ENCODE peak calls at places on chromosome 18, in seven cellular contexts. G is HCT116, K is SK-N-SH, W is H1, C is HepG2, R is K562, Q is GM12878. O is an unnamed sample.
A peak's percentile ranks its signal among the peaks of the same experiment; 100 is the strongest.

GRCh38 chr18:67916142-67916541 is 399.6 kb upstream of the DSEL start:
- DNase-seq in C (no peak), G (no peak), R (no peak), W (no peak), Q (no peak), K (no peak), O (no peak)

GRCh38 chr18:46337206-46337710 is 233.1 kb downstream of the HAUS1 start:
- DNase-seq in K (peak; percentile 54), Q (no peak), W (no peak), C (no peak), R (no peak), G (no peak), O (no peak)

GRCh38 chr18:46481847-46482245 is 175.2 kb downstream of the LOXHD1 start:
- DNase-seq in C (no peak), K (no peak), G (no peak), Q (no peak), W (no peak), R (no peak), O (no peak)

GRCh38 chr18:12038082-12038660 is 55.5 kb upstream of the ANKRD62 start:
- DNase-seq in Q (no peak), R (no peak), C (no peak), G (no peak), K (peak; percentile 43), W (peak; percentile 74), O (no peak)

GRCh38 chr18:13374468-13375301 is 156.1 kb downstream of the LDLRAD4 start:
- DNase-seq in G (no peak), W (no peak), Q (no peak), K (peak; percentile 74), C (no peak), R (no peak), O (no peak)

GRCh38 chr18:79416022-79416676 is 20.4 kb downstream of the NFATC1 start:
- DNase-seq in K (no peak), Q (no peak), R (no peak), W (no peak), G (no peak), C (no peak), O (no peak)

GRCh38 chr18:43780782-43781340 is 503.6 kb upstream of the SYT4 start:
- DNase-seq in G (no peak), C (no peak), W (no peak), Q (no peak), R (no peak), K (no peak), O (no peak)

GRCh38 chr18:70490008-70490933 is 201.4 kb downstream of the SOCS6 start:
- DNase-seq in K (peak; percentile 47), W (no peak), R (peak; percentile 35), C (peak; percentile 32), G (peak; percentile 48), Q (no peak), O (peak; percentile 62)

GRCh38 chr18:47809420-47809819 is 121.0 kb downstream of the SMAD2 start:
- DNase-seq in K (no peak), R (no peak), W (no peak), Q (no peak), C (no peak), G (no peak), O (no peak)

GRCh38 chr18:77165489-77166415 is 33.2 kb upstream of the MBP start:
- DNase-seq in G (no peak), R (no peak), C (no peak), K (no peak), W (no peak), Q (no peak), O (no peak)

GRCh38 chr18:55334875-55335274 is 253.1 kb downstream of the TCF4 start:
- DNase-seq in W (no peak), K (no peak), G (no peak), C (no peak), Q (no peak), R (no peak), O (peak; percentile 4)

GRCh38 chr18:26301681-26302080 is 75.4 kb downstream of the TAF4B start:
- DNase-seq in W (no peak), C (no peak), K (no peak), R (no peak), Q (no peak), G (no peak), O (no peak)

GRCh38 chr18:36490907-36491306 is 193.4 kb downstream of the FHOD3 start:
- DNase-seq in R (no peak), Q (no peak), W (no peak), G (no peak), K (no peak), C (no peak), O (no peak)

GRCh38 chr18:14189858-14190257 is 57.6 kb upstream of the ZNF519 start:
- DNase-seq in K (no peak), G (peak; percentile 70), Q (no peak), C (peak; percentile 90), R (no peak), W (no peak), O (no peak)

GRCh38 chr18:55047546-55047945 is 88.3 kb upstream of the CCDC68 start:
- DNase-seq in Q (no peak), R (no peak), G (no peak), C (no peak), W (no peak), K (no peak), O (no peak)

GRCh38 chr18:74264303-74265020 is 27.3 kb downstream of the CYB5A start:
- DNase-seq in Q (peak; percentile 47), K (no peak), W (no peak), R (no peak), G (no peak), C (no peak), O (no peak)

GRCh38 chr18:6566338-6566911 is 151.7 kb upstream of the L3MBTL4 start:
- DNase-seq in G (no peak), K (no peak), C (no peak), Q (no peak), W (no peak), R (no peak), O (no peak)

GRCh38 chr18:50970006-50970405 is 2.2 kb downstream of the ELAC1 start:
- DNase-seq in Q (no peak), W (no peak), K (no peak), R (no peak), C (no peak), G (no peak), O (no peak)

GRCh38 chr18:49591775-49592174 is 29.9 kb downstream of the LIPG start:
- DNase-seq in Q (no peak), G (no peak), R (no peak), W (no peak), C (no peak), K (no peak), O (no peak)

GRCh38 chr18:37368110-37368812 is 197.3 kb downstream of the CELF4 start:
- DNase-seq in R (no peak), G (no peak), Q (no peak), C (no peak), K (peak; percentile 62), W (no peak), O (no peak)

GRCh38 chr18:26082475-26082874 is 7.9 kb downstream of the SS18 start:
- DNase-seq in R (no peak), K (no peak), C (no peak), W (no peak), Q (no peak), G (no peak), O (no peak)

GRCh38 chr18:9516437-9517064 is 41.2 kb downstream of the RALBP1 start:
- DNase-seq in R (peak; percentile 51), Q (peak; percentile 17), K (peak; percentile 63), C (peak; percentile 14), G (peak; percentile 8), W (no peak), O (no peak)

GRCh38 chr18:23710946-23711345 is 21.7 kb downstream of the LAMA3 start:
- DNase-seq in Q (no peak), R (no peak), C (no peak), G (no peak), K (no peak), W (no peak), O (no peak)
- TF ChIP-seq JUND in Q (no peak), R (no peak), C (no peak), G (no peak), K (no peak), W (no peak), O (no peak)

GRCh38 chr18:23809411-23809810 is 120.2 kb downstream of the LAMA3 start:
- DNase-seq in W (no peak), K (no peak), C (no peak), Q (no peak), G (no peak), R (no peak), O (no peak)
- TF ChIP-seq JUND in W (no peak), K (no peak), C (no peak), Q (no peak), G (no peak), R (no peak), O (no peak)

GRCh38 chr18:22974707-22975106 is 41.6 kb downstream of the RBBP8 start:
- DNase-seq in R (no peak), W (no peak), Q (no peak), K (no peak), G (no peak), C (no peak), O (no peak)

GRCh38 chr18:22975508-22975907 is 42.4 kb downstream of the RBBP8 start:
- DNase-seq in G (no peak), K (no peak), C (no peak), Q (no peak), R (no peak), W (no peak), O (no peak)

DNA sequence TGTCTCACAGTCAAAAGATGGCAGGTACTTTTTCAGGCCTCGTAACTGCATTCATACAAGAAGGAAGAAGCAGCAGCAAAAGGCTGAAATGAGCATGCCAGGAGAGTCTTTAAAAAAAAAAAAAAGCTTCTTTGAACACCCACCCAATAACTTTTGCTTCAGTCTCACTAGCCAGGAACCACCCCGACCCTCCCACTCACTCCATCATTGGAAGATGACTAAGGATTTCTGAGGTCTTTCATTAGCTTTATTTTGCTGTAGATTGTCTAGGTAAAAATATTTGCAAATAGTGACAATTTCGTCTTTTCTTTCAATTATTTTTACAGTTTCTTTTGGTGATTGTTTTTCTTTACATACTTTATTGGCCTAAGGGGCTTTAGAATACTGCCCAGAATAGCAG is 37.9 kb downstream of the RBBP8 start:
- DNase-seq in R (no peak), W (no peak), G (no peak), Q (no peak), K (no peak), C (no peak), O (no peak)
- TF ChIP-seq JUND in R (no peak), W (no peak), G (no peak), Q (no peak), K (no peak), C (no peak), O (no peak)

GRCh38 chr18:28095631-28096030 is 81.3 kb downstream of the CDH2 start:
- DNase-seq in Q (no peak), W (no peak), R (no peak), G (no peak), K (no peak), C (no peak), O (no peak)
- TF ChIP-seq JUND in Q (no peak), W (no peak), R (no peak), G (no peak), K (no peak), C (no peak), O (no peak)

DNA sequence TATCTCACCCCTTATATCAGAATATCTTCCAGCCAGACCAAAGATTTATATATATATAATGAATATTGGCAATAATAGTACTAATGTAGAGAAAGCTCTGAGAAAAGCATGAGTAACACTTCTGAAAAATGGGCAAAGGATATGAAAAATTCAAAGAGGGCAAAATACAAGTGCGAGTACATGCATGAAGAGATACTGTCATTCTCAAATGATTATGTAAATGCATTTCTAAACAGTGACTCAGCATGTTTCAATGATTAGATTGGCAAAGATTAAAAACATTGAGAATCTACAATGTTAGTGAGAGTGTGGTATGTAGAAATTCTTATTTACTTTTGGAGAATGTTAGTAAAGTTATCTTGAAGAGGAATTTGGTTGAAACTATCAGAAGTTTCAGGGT is 118.3 kb upstream of the NEDD4L start:
- DNase-seq in C (peak; percentile 9), R (no peak), G (no peak), K (no peak), W (no peak), Q (no peak), O (no peak)
- TF ChIP-seq JUND in C (no peak), R (no peak), G (no peak), K (peak; percentile 44), W (no peak), Q (no peak), O (no peak)

O was measured in T47D.